ENCODE peak calls at places on chromosomes 2 and 18, in six cellular contexts. I is colonic mucosa; T is brain microvascular endothelial cell; G is sigmoid colon; E is effector memory CD4-positive, alpha-beta T cell; V is cardiac fibroblast. M is an unnamed sample.

GRCh38 chr18:31046916-31047315 is 4.4 kb upstream of the DSC3 start:
- DNase-seq in I (no peak), T (no peak), G (no peak), E (no peak), V (no peak), M (no peak)

GRCh38 chr2:3377279-3377611 is 373 bp downstream of the EIPR1 start:
- DNase-seq in I (no peak), T (peak), G (no peak), E (no peak), V (peak), M (no peak)

GRCh38 chr18:680392-680791 is 22.9 kb downstream of the TYMS start:
- DNase-seq in I (no peak), T (no peak), G (no peak), E (no peak), V (no peak), M (no peak)

GRCh38 chr2:238479847-238480246 is 53.1 kb downstream of the ASB1 start:
- DNase-seq in I (no peak), T (no peak), G (no peak), E (no peak), V (no peak), M (no peak)

GRCh38 chr18:9870431-9871023 is 15.2 kb upstream of the TXNDC2 start:
- DNase-seq in I (no peak), T (no peak), G (no peak), E (no peak), V (no peak), M (no peak)

GRCh38 chr2:26011990-26012856 is 21.7 kb upstream of the RAB10 start:
- DNase-seq in I (peak), T (no peak), G (peak), E (no peak), V (peak), M (no peak)

GRCh38 chr2:122023059-122023879 is 267.8 kb downstream of the TSN start:
- DNase-seq in I (no peak), T (no peak), G (no peak), E (no peak), V (no peak), M (no peak)

GRCh38 chr2:64636105-64636873 is 17.4 kb downstream of the SERTAD2 start:
- DNase-seq in I (no peak), T (no peak), G (peak), E (no peak), V (no peak), M (no peak)

GRCh38 chr2:15812187-15812830 is 128.0 kb upstream of the MYCN start:
- DNase-seq in I (no peak), T (no peak), G (no peak), E (no peak), V (no peak), M (no peak)

GRCh38 chr2:35099345-35099744 is 1256.2 kb upstream of the CRIM1 start:
- DNase-seq in I (no peak), T (no peak), G (no peak), E (no peak), V (no peak), M (no peak)

GRCh38 chr2:218605438-218605837 is 2.3 kb upstream of the PLCD4 start:
- DNase-seq in I (no peak), T (peak), G (no peak), E (no peak), V (no peak), M (no peak)

GRCh38 chr2:64644240-64645013 is 9.3 kb downstream of the SERTAD2 start:
- DNase-seq in I (peak), T (peak), G (peak), E (no peak), V (peak), M (peak)

GRCh38 chr2:188079176-188079575 is 212.5 kb upstream of the GULP1 start:
- DNase-seq in I (no peak), T (peak), G (no peak), E (no peak), V (peak), M (no peak)

GRCh38 chr2:224263571-224264043 is 138.3 kb downstream of the FAM124B start:
- DNase-seq in I (no peak), T (peak), G (no peak), E (no peak), V (peak), M (no peak)

GRCh38 chr2:3198119-3198518 is 179.5 kb downstream of the EIPR1 start:
- DNase-seq in I (no peak), T (no peak), G (no peak), E (no peak), V (no peak), M (no peak)

GRCh38 chr18:36756262-36756661 is 72.5 kb downstream of the TPGS2 start:
- DNase-seq in I (no peak), T (no peak), G (no peak), E (no peak), V (peak), M (no peak)

GRCh38 chr2:48318118-48318517 is 211.8 kb upstream of the STON1 start:
- DNase-seq in I (no peak), T (no peak), G (no peak), E (no peak), V (no peak), M (no peak)

GRCh38 chr18:29560270-29560669 is 1383.3 kb upstream of the CDH2 start:
- DNase-seq in I (no peak), T (no peak), G (no peak), E (no peak), V (no peak), M (no peak)

GRCh38 chr2:133977385-133977784 is 276.5 kb upstream of the MGAT5 start:
- DNase-seq in I (no peak), T (no peak), G (no peak), E (no peak), V (no peak), M (no peak)

GRCh38 chr2:143463717-143464116 is 334.5 kb downstream of the ARHGAP15 start:
- DNase-seq in I (no peak), T (no peak), G (no peak), E (no peak), V (no peak), M (no peak)

GRCh38 chr18:6327485-6327884 is 87.2 kb downstream of the L3MBTL4 start:
- DNase-seq in I (no peak), T (no peak), G (no peak), E (no peak), V (no peak), M (no peak)

GRCh38 chr2:52343867-52344266 is 1311.9 kb upstream of the NRXN1 start:
- DNase-seq in I (no peak), T (no peak), G (no peak), E (no peak), V (no peak), M (no peak)

GRCh38 chr2:203341741-203342310 is 13.6 kb downstream of the ABI2 start:
- DNase-seq in I (no peak), T (no peak), G (no peak), E (no peak), V (peak), M (no peak)

GRCh38 chr2:215188078-215188477 is 49.7 kb upstream of the ABCA12 start:
- DNase-seq in I (no peak), T (peak), G (no peak), E (no peak), V (peak), M (no peak)

GRCh38 chr2:204170419-204170818 is 233.9 kb downstream of the ICOS start:
- DNase-seq in I (no peak), T (no peak), G (no peak), E (no peak), V (no peak), M (no peak)

GRCh38 chr2:191675807-191676667 is 1.9 kb upstream of the NABP1 start:
- DNase-seq in I (peak), T (no peak), G (peak), E (peak), V (no peak), M (peak)

GRCh38 chr2:29115797-29116781 is 874 bp downstream of the CLIP4 start:
- DNase-seq in I (peak), T (peak), G (peak), E (peak), V (peak), M (peak)

GRCh38 chr2:63054812-63055509 is 4.3 kb downstream of the OTX1 start:
- DNase-seq in I (no peak), T (no peak), G (no peak), E (no peak), V (no peak), M (no peak)

GRCh38 chr2:85853499-85854165 is 35.2 kb downstream of the ST3GAL5 start:
- DNase-seq in I (no peak), T (no peak), G (no peak), E (peak), V (no peak), M (no peak)

GRCh38 chr2:47499093-47499492 is 96.1 kb downstream of the MSH2 start:
- DNase-seq in I (no peak), T (no peak), G (no peak), E (no peak), V (no peak), M (no peak)

GRCh38 chr2:20185176-20186022 is 39.5 kb downstream of the SDC1 start:
- DNase-seq in I (no peak), T (peak), G (no peak), E (no peak), V (peak), M (no peak)

GRCh38 chr2:120899373-120899772 is 163.7 kb downstream of the GLI2 start:
- DNase-seq in I (no peak), T (no peak), G (no peak), E (no peak), V (no peak), M (peak)

GRCh38 chr2:190765386-190766173 is 115.0 kb upstream of the GLS start:
- DNase-seq in I (no peak), T (peak), G (no peak), E (no peak), V (peak), M (no peak)

GRCh38 chr2:11621465-11621864 is 48.5 kb downstream of the NTSR2 start:
- DNase-seq in I (no peak), T (no peak), G (no peak), E (no peak), V (no peak), M (no peak)

DNA sequence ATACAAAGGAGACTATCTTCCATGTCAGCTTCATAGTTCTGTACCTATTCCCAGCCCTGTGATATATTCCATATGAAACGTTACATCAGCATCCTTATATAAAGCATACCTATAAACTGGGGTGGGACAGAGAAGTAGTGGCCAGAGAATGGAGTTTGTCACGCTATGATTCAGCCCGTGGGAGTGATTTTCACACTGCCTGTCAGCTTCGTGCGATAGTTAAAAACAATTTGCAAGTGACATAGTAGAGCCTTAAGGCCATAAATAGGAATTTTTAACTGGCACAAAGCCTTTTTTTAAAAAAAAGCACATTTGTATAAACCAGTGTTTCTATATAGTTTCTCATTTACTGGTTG is 30.2 kb downstream of the PKP4 start:
- DNase-seq in I (no peak), T (peak), G (no peak), E (no peak), V (peak), M (no peak)
- H3K4me3 ChIP-seq in I (no peak), T (no peak), G (no peak), E (no peak), V (no peak), M (no peak)

GRCh38 chr2:2061091-2061696 is 269.9 kb downstream of the MYT1L start:
- DNase-seq in I (no peak), T (no peak), G (no peak), E (no peak), V (no peak), M (no peak)
- H3K4me3 ChIP-seq in I (no peak), T (no peak), G (no peak), E (no peak), V (no peak), M (no peak)

GRCh38 chr2:430280-431040 is 142.6 kb upstream of the ALKAL2 start:
- DNase-seq in I (no peak), T (no peak), G (no peak), E (no peak), V (no peak), M (no peak)

GRCh38 chr2:429142-429541 is 141.3 kb upstream of the ALKAL2 start:
- DNase-seq in I (no peak), T (no peak), G (no peak), E (no peak), V (no peak), M (no peak)

GRCh38 chr2:433216-433615 is 145.3 kb upstream of the ALKAL2 start:
- DNase-seq in I (peak), T (no peak), G (no peak), E (no peak), V (no peak), M (no peak)

GRCh38 chr2:428591-428990 is 140.7 kb upstream of the ALKAL2 start:
- DNase-seq in I (no peak), T (no peak), G (no peak), E (no peak), V (no peak), M (no peak)

DNA sequence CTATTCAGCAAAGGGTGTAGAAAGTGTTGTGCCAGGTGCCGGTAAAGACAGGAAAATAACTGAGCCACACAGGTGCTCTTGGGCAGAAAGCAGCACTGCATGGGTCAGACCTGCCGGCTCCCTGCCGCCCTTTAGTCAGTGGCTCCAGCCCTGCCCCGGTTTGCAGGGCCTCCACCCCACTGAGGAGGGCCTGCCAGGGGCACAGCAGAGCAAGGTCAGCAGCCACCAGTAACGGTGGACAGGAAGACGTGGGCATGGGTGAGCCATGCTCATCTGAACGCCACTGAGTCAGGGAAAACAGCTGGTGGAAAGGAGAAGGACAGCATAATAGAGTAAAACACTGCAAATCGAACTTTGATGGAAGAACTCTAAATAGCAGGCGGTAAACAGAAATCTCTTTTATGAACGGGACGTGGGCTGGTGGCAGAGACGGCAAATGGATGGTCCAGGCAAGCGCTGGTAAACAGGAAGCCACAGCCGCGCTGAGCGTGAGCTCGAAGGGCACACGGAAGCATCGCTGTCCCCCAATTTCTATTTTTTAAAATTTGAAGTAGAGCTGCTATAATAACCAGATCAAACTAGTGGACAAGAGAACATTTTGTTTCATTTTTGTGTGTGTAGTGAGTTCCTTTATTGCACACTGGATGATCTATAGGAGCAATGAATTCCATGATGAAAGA is 141.8 kb upstream of the ALKAL2 start:
- DNase-seq in I (peak), T (no peak), G (no peak), E (no peak), V (no peak), M (no peak)
- H3K4me3 ChIP-seq in I (no peak), T (no peak), G (no peak), E (peak), V (no peak), M (no peak)

GRCh38 chr2:109467701-109468100 is 146.1 kb downstream of the SEPTIN10 start:
- DNase-seq in I (no peak), T (peak), G (peak), E (no peak), V (no peak), M (no peak)
- H3K4me3 ChIP-seq in I (no peak), T (no peak), G (no peak), E (no peak), V (no peak), M (no peak)

DNA sequence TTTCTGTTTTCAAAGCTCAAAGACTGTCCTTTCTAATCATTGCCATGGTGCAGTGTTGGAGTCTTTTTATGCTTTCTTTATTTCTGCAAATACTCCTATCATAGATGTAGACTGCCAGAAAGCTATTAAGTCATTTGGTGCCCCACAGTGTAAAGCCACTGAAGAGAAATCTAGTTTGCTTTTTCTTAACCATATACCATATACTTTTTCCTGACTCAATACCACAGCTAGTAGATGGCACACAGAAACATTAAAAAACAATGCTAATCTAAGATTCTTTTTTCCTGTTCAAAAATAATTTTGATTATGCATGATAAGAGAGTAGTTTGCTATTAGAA is 109.9 kb upstream of the RAB27B start:
- DNase-seq in I (no peak), T (no peak), G (no peak), E (no peak), V (no peak), M (no peak)
- H3K4me3 ChIP-seq in I (no peak), T (peak), G (no peak), E (peak), V (no peak), M (no peak)

GRCh38 chr2:108536133-108536780 is 2.0 kb downstream of the LIMS1 start:
- DNase-seq in I (no peak), T (peak), G (no peak), E (no peak), V (peak), M (no peak)
- H3K4me3 ChIP-seq in I (peak), T (peak), G (no peak), E (no peak), V (no peak), M (peak)

DNA sequence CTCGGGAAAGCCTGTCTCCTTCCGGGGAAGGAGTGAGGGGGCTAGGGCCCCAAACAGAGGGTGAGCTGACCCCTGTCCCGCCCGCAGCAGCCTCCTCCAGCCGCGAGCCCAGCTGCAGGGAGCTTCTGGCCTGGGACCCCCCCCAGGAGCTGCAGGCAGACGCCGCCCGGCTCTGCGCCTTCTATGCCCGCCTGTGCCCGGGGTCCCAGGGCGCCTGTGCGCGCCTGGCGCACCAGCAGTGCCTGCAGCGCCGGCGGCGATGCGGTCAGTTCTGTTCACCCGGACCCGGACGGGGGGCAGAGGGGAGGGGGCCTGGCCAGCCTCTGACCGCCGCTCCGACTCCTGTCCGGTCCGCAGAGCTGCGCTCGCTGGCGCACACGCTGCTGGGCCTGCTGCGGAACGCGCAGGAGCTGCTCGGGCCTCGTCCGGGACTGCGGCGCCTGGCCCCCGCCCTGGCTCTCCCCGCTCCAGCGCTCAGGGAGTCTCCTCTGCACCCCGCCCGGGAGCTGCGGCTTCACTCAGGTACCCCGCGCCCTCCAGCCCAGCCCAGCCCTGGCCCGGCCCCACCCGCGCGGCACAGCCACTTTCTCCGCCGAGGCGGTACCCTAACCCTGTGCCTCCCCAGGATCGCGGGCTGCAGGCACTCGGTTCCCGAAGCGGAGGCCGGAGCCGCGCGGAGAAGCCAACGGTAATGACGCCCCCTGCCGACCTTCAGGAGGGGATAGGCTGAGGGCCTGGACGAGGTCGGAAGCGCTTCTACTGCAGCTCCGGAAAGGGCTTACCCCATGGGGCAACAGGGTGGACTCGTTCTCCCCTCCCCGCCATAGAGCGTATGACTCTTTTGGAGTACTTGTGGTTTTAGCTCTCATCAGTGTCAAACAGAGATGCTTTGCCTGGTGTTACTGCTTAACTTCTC is 2.0 kb upstream of the CHRND start:
- DNase-seq in I (peak), T (no peak), G (no peak), E (no peak), V (peak), M (no peak)
- H3K4me3 ChIP-seq in I (peak), T (no peak), G (peak), E (peak), V (no peak), M (no peak)

GRCh38 chr18:57801379-57802165 is 1.5 kb downstream of the ATP8B1 start:
- DNase-seq in I (no peak), T (no peak), G (no peak), E (no peak), V (peak), M (peak)
- H3K4me3 ChIP-seq in I (peak), T (peak), G (peak), E (no peak), V (peak), M (peak)

M was measured in aorta.